ENCODE peak calls at places on chromosomes 4 and X, in eight cellular contexts. M is ecto neural progenitor cell; B is neural crest cell; D is GM03348; W is activated naive CD4-positive, alpha-beta T cell treated with anti-CD3 and anti-CD28 coated beads for 36 hours; T is COR-L47; N is psoas muscle; V is activated CD4-positive, alpha-beta T cell treated with anti-CD3 and anti-CD28 coated beads, Interleukin-2, amount 10 ng/mL, durations not matched to agents 7 days and 5 days. P is an unnamed sample.
A peak's percentile ranks its signal among the peaks of the same experiment; 100 is the strongest.

GRCh38 chr4:787561-787981 is 38.4 kb downstream of the CPLX1 start:
- DNase-seq in M (no peak), B (no peak), D (no peak), W (no peak), T (no peak), N (no peak), V (no peak), P (no peak)

GRCh38 chrX:78063687-78064086 is 40.4 kb upstream of the PGK1 start:
- DNase-seq in M (no peak), B (no peak), D (no peak), W (no peak), T (no peak), N (no peak), V (no peak), P (no peak)

GRCh38 chrX:56974408-56974807 is 20.9 kb downstream of the SPIN3 start:
- DNase-seq in M (no peak), B (no peak), D (no peak), W (no peak), T (no peak), N (no peak), V (no peak), P (no peak)

GRCh38 chr4:31613946-31614623 is 893.9 kb downstream of the PCDH7 start:
- DNase-seq in M (no peak), B (no peak), D (no peak), W (no peak), T (no peak), N (peak; percentile 48), V (no peak), P (no peak)

GRCh38 chr4:101020956-101021355 is 326.4 kb downstream of the PPP3CA start:
- DNase-seq in M (no peak), B (no peak), D (peak; percentile 30), W (no peak), T (no peak), N (no peak), V (peak; percentile 39), P (no peak)

GRCh38 chrX:132023896-132024386 is 839 bp downstream of the STK26 start:
- DNase-seq in M (no peak), B (peak; percentile 19), D (peak; percentile 0), W (peak; percentile 67), T (no peak), N (peak; percentile 36), V (peak; percentile 54), P (no peak)

GRCh38 chrX:54695231-54695630 is 102.8 kb downstream of the ITIH6 start:
- DNase-seq in M (no peak), B (no peak), D (no peak), W (no peak), T (no peak), N (no peak), V (no peak), P (no peak)

GRCh38 chrX:54419559-54420302 is 20.5 kb upstream of the TSR2 start:
- DNase-seq in M (no peak), B (no peak), D (no peak), W (no peak), T (no peak), N (no peak), V (no peak), P (no peak)

GRCh38 chr4:176641237-176641636 is 151.5 kb downstream of the VEGFC start:
- DNase-seq in M (no peak), B (no peak), D (peak; percentile 14), W (no peak), T (no peak), N (no peak), V (no peak), P (no peak)

GRCh38 chrX:130118396-130118795 is 8.1 kb upstream of the ELF4 start:
- DNase-seq in M (no peak), B (no peak), D (peak; percentile 50), W (no peak), T (no peak), N (no peak), V (no peak), P (no peak)

GRCh38 chr4:4645743-4646142 is 103.9 kb upstream of the STX18 start:
- DNase-seq in M (no peak), B (no peak), D (no peak), W (no peak), T (no peak), N (no peak), V (no peak), P (no peak)

GRCh38 chr4:8656185-8656517 is 63.6 kb downstream of the CPZ start:
- DNase-seq in M (peak; percentile 35), B (no peak), D (no peak), W (no peak), T (no peak), N (no peak), V (no peak), P (no peak)